ENCODE peak calls at places on chromosomes 5 and 9, in nine cellular contexts. Q, C, J, T, U, B, G, X and I are unnamed samples.

GRCh38 chr9:4662108-4662988 is at the start of gene PLPP6:
- DNase-seq in Q (peak), C (peak), J (peak), T (peak), U (peak), B (peak), G (peak), X (peak), I (peak)

GRCh38 chr5:93995126-93995621 is 253.8 kb upstream of the POU5F2 start:
- DNase-seq in Q (no peak), C (peak), J (peak), T (no peak), U (peak), B (peak), G (peak), X (no peak), I (peak)

GRCh38 chr5:132947661-132948060 is 15.8 kb downstream of the AFF4 start:
- DNase-seq in Q (no peak), C (peak), J (no peak), T (no peak), U (peak), B (no peak), G (no peak), X (no peak), I (no peak)

GRCh38 chr9:130820135-130820738 is 14.8 kb upstream of the ABL1 start:
- DNase-seq in Q (no peak), C (no peak), J (no peak), T (no peak), U (no peak), B (no peak), G (no peak), X (no peak), I (no peak)

GRCh38 chr5:102138243-102138653 is 157.8 kb downstream of the SLCO4C1 start:
- DNase-seq in Q (no peak), C (no peak), J (no peak), T (peak), U (no peak), B (no peak), G (no peak), X (no peak), I (no peak)

GRCh38 chr5:17378346-17378984 is 119.6 kb upstream of the TAF11L2 start:
- DNase-seq in Q (no peak), C (peak), J (peak), T (no peak), U (peak), B (no peak), G (peak), X (no peak), I (peak)

GRCh38 chr5:35228304-35228703 is 2.0 kb downstream of the PRLR start:
- DNase-seq in Q (no peak), C (no peak), J (no peak), T (no peak), U (no peak), B (no peak), G (no peak), X (no peak), I (no peak)

GRCh38 chr5:167233507-167233906 is 1057.9 kb upstream of the WWC1 start:
- DNase-seq in Q (no peak), C (no peak), J (no peak), T (no peak), U (no peak), B (no peak), G (no peak), X (no peak), I (no peak)

GRCh38 chr5:54570923-54571322 is 53.4 kb downstream of the SNX18 start:
- DNase-seq in Q (no peak), C (no peak), J (peak), T (no peak), U (peak), B (no peak), G (no peak), X (no peak), I (peak)

GRCh38 chr5:3187846-3188425 is 407.7 kb upstream of the IRX1 start:
- DNase-seq in Q (no peak), C (no peak), J (no peak), T (no peak), U (no peak), B (peak), G (no peak), X (no peak), I (no peak)

GRCh38 chr5:68088302-68088701 is 127.3 kb upstream of the PIK3R1 start:
- DNase-seq in Q (no peak), C (peak), J (peak), T (no peak), U (peak), B (no peak), G (peak), X (no peak), I (peak)

GRCh38 chr9:92725726-92726125 is 38.9 kb downstream of the BICD2 start:
- DNase-seq in Q (no peak), C (no peak), J (no peak), T (no peak), U (no peak), B (no peak), G (no peak), X (no peak), I (no peak)

GRCh38 chr5:73513996-73514395 is 15.8 kb downstream of the BTF3 start:
- DNase-seq in Q (no peak), C (no peak), J (no peak), T (peak), U (no peak), B (no peak), G (no peak), X (no peak), I (no peak)

GRCh38 chr9:72808446-72808768 is 144.4 kb downstream of the ALDH1A1 start:
- DNase-seq in Q (no peak), C (no peak), J (no peak), T (no peak), U (no peak), B (no peak), G (peak), X (no peak), I (no peak)

GRCh38 chr5:111259636-111260035 is 35.5 kb downstream of the CAMK4 start:
- DNase-seq in Q (no peak), C (peak), J (no peak), T (no peak), U (no peak), B (no peak), G (no peak), X (no peak), I (no peak)

GRCh38 chr5:62477801-62478200 is 65.2 kb downstream of the IPO11 start:
- DNase-seq in Q (no peak), C (peak), J (peak), T (no peak), U (peak), B (no peak), G (peak), X (no peak), I (peak)

GRCh38 chr5:104569621-104570020 is 1007.0 kb upstream of the NUDT12 start:
- DNase-seq in Q (no peak), C (peak), J (no peak), T (no peak), U (no peak), B (no peak), G (no peak), X (no peak), I (no peak)